ENCODE peak calls at places on chromosome 2, in nine cellular contexts. One of them, this sample, is unnamed.

GRCh38 chr2:210795506-210795905 is 239.1 kb downstream of the CPS1 start:
- DNase-seq in adrenal gland: no peak
- DNase-seq in heart left ventricle: no peak
- DNase-seq in epithelial cell of esophagus: no peak
- DNase-seq in stomach: no peak
- DNase-seq in HL-60: no peak
- DNase-seq in foreskin fibroblast: no peak
- DNase-seq in cardiac muscle cell: no peak
- DNase-seq in dorsolateral prefrontal cortex: no peak
- DNase-seq in this sample: no peak

GRCh38 chr2:176140130-176140519 is 10.6 kb downstream of the HOXD8 start:
- DNase-seq in HL-60: no peak
- DNase-seq in foreskin fibroblast: no peak
- DNase-seq in dorsolateral prefrontal cortex: no peak
- DNase-seq in adrenal gland: peak
- DNase-seq in cardiac muscle cell: no peak
- DNase-seq in epithelial cell of esophagus: no peak
- DNase-seq in heart left ventricle: no peak
- DNase-seq in stomach: no peak
- DNase-seq in this sample: no peak

GRCh38 chr2:31088516-31089195 is 49.6 kb downstream of the GALNT14 start:
- DNase-seq in dorsolateral prefrontal cortex: no peak
- DNase-seq in heart left ventricle: no peak
- DNase-seq in cardiac muscle cell: no peak
- DNase-seq in HL-60: no peak
- DNase-seq in stomach: no peak
- DNase-seq in foreskin fibroblast: peak
- DNase-seq in epithelial cell of esophagus: no peak
- DNase-seq in adrenal gland: no peak
- DNase-seq in this sample: no peak

GRCh38 chr2:238120463-238121298 is 17.8 kb upstream of the KLHL30 start:
- DNase-seq in cardiac muscle cell: peak
- DNase-seq in epithelial cell of esophagus: peak
- DNase-seq in adrenal gland: no peak
- DNase-seq in HL-60: no peak
- DNase-seq in dorsolateral prefrontal cortex: no peak
- DNase-seq in stomach: no peak
- DNase-seq in foreskin fibroblast: peak
- DNase-seq in heart left ventricle: no peak
- DNase-seq in this sample: no peak

GRCh38 chr2:231124833-231125232 is at the start of gene HTR2B:
- DNase-seq in foreskin fibroblast: peak
- DNase-seq in adrenal gland: peak
- DNase-seq in dorsolateral prefrontal cortex: no peak
- DNase-seq in heart left ventricle: no peak
- DNase-seq in cardiac muscle cell: peak
- DNase-seq in epithelial cell of esophagus: no peak
- DNase-seq in HL-60: no peak
- DNase-seq in stomach: no peak
- DNase-seq in this sample: peak

GRCh38 chr2:11677146-11678055 is 7.4 kb upstream of the NTSR2 start:
- DNase-seq in stomach: peak
- DNase-seq in dorsolateral prefrontal cortex: no peak
- DNase-seq in adrenal gland: peak
- DNase-seq in cardiac muscle cell: peak
- DNase-seq in foreskin fibroblast: no peak
- DNase-seq in HL-60: no peak
- DNase-seq in heart left ventricle: no peak
- DNase-seq in epithelial cell of esophagus: no peak
- DNase-seq in this sample: no peak

GRCh38 chr2:25204190-25204838 is 35.9 kb upstream of the POMC start:
- DNase-seq in HL-60: no peak
- DNase-seq in heart left ventricle: no peak
- DNase-seq in dorsolateral prefrontal cortex: no peak
- DNase-seq in stomach: no peak
- DNase-seq in cardiac muscle cell: no peak
- DNase-seq in adrenal gland: no peak
- DNase-seq in epithelial cell of esophagus: no peak
- DNase-seq in foreskin fibroblast: no peak
- DNase-seq in this sample: peak

GRCh38 chr2:28768422-28768821 is 16.8 kb downstream of the PPP1CB start:
- DNase-seq in heart left ventricle: no peak
- DNase-seq in epithelial cell of esophagus: no peak
- DNase-seq in adrenal gland: no peak
- DNase-seq in dorsolateral prefrontal cortex: no peak
- DNase-seq in foreskin fibroblast: no peak
- DNase-seq in cardiac muscle cell: no peak
- DNase-seq in stomach: no peak
- DNase-seq in HL-60: no peak
- DNase-seq in this sample: no peak

GRCh38 chr2:155266109-155266508 is 567.6 kb downstream of the KCNJ3 start:
- DNase-seq in cardiac muscle cell: no peak
- DNase-seq in epithelial cell of esophagus: no peak
- DNase-seq in heart left ventricle: no peak
- DNase-seq in foreskin fibroblast: no peak
- DNase-seq in dorsolateral prefrontal cortex: no peak
- DNase-seq in stomach: no peak
- DNase-seq in adrenal gland: no peak
- DNase-seq in HL-60: no peak
- DNase-seq in this sample: peak

GRCh38 chr2:54631755-54632154 is 91.7 kb upstream of the EML6 start:
- DNase-seq in dorsolateral prefrontal cortex: no peak
- DNase-seq in adrenal gland: no peak
- DNase-seq in cardiac muscle cell: no peak
- DNase-seq in heart left ventricle: no peak
- DNase-seq in HL-60: no peak
- DNase-seq in foreskin fibroblast: no peak
- DNase-seq in stomach: no peak
- DNase-seq in epithelial cell of esophagus: no peak
- DNase-seq in this sample: no peak

DNA sequence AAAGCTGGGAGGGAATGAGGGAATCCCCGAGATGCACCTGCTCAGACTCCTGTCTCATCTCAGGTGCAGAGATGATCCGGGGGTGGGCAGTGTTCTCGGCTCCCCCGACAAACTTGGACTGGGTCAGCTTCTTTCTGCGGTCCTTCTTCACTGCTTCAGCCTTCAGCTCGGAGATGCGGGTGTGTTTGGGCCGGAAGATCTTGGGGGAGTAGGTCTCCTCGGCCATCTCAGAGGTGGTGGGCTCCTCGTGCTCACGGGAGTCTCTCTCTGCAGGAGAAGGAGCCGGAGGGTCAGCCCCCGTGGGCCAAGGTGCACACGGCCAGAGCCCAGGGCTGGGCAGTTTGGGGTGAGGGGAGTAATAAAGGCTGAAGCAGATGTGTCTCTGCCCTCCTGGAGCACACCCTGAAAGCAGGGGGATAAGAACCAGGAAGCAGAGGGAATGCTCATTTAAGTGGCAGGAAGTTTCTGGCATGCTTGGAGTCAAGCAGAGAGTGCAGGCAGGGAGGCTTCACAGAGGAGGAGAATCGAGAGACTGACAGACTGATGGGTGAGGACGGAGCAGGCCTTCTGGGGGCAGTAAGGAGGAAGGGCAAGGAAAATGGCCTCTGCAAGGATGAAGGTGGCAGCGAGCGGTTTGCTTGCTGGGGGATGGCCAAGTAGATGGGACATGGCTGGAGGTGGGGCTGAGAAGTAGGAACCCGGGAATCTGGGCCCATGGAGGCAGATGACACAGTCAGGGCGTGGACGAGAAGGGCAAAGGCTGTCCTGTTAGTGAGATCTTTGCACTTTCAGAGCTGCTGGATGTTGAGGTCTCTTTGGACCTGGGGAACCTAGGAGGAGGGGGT is 16.3 kb downstream of the IGFBP5 start:
- DNase-seq in heart left ventricle: no peak
- DNase-seq in adrenal gland: no peak
- DNase-seq in stomach: no peak
- DNase-seq in HL-60: no peak
- DNase-seq in foreskin fibroblast: no peak
- DNase-seq in dorsolateral prefrontal cortex: no peak
- DNase-seq in epithelial cell of esophagus: no peak
- DNase-seq in cardiac muscle cell: no peak
- DNase-seq in this sample: no peak
- H3K4me3 ChIP-seq in heart left ventricle: no peak
- H3K4me3 ChIP-seq in adrenal gland: no peak
- H3K4me3 ChIP-seq in stomach: no peak
- H3K4me3 ChIP-seq in HL-60: no peak
- H3K4me3 ChIP-seq in foreskin fibroblast: no peak
- H3K4me3 ChIP-seq in dorsolateral prefrontal cortex: no peak
- H3K4me3 ChIP-seq in epithelial cell of esophagus: no peak
- H3K4me3 ChIP-seq in cardiac muscle cell: no peak
- H3K4me3 ChIP-seq in this sample: no peak

DNA sequence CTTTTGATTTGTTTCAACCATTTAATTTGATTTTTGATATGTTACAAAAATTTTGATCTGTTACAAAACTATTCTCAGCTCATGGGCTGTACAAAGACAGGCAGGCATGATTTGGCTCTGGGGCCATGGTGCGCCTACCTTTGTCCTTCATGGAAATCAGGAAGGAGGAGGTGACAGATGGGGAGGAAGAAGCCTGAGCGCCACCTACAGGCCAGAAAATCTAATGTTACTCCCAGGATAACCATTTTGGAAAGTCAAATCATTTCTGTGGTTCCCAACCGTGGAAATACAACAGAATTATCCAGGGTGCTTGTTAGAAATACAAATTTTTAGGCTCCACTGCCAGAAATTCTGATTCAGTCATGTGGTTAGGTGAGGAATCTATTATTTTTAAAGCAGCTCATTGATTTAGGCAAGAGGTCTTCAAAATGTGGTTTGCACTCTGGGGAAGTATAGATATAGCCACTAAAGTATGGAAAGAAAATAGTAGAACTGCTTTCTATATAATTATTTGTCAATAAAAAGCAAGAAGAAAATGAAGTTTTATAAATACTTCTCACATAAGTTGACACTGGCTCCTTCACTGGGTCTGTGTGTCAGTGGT is 93.9 kb downstream of the EVA1A start:
- DNase-seq in HL-60: peak
- DNase-seq in foreskin fibroblast: peak
- DNase-seq in heart left ventricle: no peak
- DNase-seq in epithelial cell of esophagus: peak
- DNase-seq in cardiac muscle cell: peak
- DNase-seq in stomach: peak
- DNase-seq in dorsolateral prefrontal cortex: no peak
- DNase-seq in adrenal gland: peak
- DNase-seq in this sample: peak
- TF ChIP-seq CTCF in HL-60: peak
- TF ChIP-seq CTCF in foreskin fibroblast: peak
- TF ChIP-seq CTCF in heart left ventricle: no peak
- TF ChIP-seq CTCF in epithelial cell of esophagus: peak
- TF ChIP-seq CTCF in cardiac muscle cell: peak
- TF ChIP-seq CTCF in stomach: peak
- TF ChIP-seq CTCF in dorsolateral prefrontal cortex: peak
- TF ChIP-seq CTCF in adrenal gland: peak
- TF ChIP-seq CTCF in this sample: peak

GRCh38 chr2:240454031-240454901 is 18.8 kb downstream of the GPC1 start:
- DNase-seq in HL-60: no peak
- DNase-seq in heart left ventricle: no peak
- DNase-seq in stomach: no peak
- DNase-seq in foreskin fibroblast: no peak
- DNase-seq in cardiac muscle cell: no peak
- DNase-seq in dorsolateral prefrontal cortex: no peak
- DNase-seq in adrenal gland: no peak
- DNase-seq in epithelial cell of esophagus: no peak
- DNase-seq in this sample: no peak

GRCh38 chr2:240455227-240455718 is 19.8 kb downstream of the GPC1 start:
- DNase-seq in stomach: no peak
- DNase-seq in dorsolateral prefrontal cortex: no peak
- DNase-seq in foreskin fibroblast: no peak
- DNase-seq in heart left ventricle: no peak
- DNase-seq in adrenal gland: no peak
- DNase-seq in HL-60: no peak
- DNase-seq in epithelial cell of esophagus: no peak
- DNase-seq in cardiac muscle cell: no peak
- DNase-seq in this sample: no peak

GRCh38 chr2:240451791-240452470 is 16.5 kb downstream of the GPC1 start:
- DNase-seq in heart left ventricle: peak
- DNase-seq in adrenal gland: no peak
- DNase-seq in dorsolateral prefrontal cortex: peak
- DNase-seq in stomach: no peak
- DNase-seq in epithelial cell of esophagus: no peak
- DNase-seq in HL-60: no peak
- DNase-seq in foreskin fibroblast: no peak
- DNase-seq in cardiac muscle cell: no peak
- DNase-seq in this sample: no peak

GRCh38 chr2:240452471-240453256 is 17.2 kb downstream of the GPC1 start:
- DNase-seq in cardiac muscle cell: peak
- DNase-seq in heart left ventricle: peak
- DNase-seq in HL-60: no peak
- DNase-seq in foreskin fibroblast: peak
- DNase-seq in epithelial cell of esophagus: peak
- DNase-seq in stomach: peak
- DNase-seq in adrenal gland: peak
- DNase-seq in dorsolateral prefrontal cortex: peak
- DNase-seq in this sample: no peak

DNA sequence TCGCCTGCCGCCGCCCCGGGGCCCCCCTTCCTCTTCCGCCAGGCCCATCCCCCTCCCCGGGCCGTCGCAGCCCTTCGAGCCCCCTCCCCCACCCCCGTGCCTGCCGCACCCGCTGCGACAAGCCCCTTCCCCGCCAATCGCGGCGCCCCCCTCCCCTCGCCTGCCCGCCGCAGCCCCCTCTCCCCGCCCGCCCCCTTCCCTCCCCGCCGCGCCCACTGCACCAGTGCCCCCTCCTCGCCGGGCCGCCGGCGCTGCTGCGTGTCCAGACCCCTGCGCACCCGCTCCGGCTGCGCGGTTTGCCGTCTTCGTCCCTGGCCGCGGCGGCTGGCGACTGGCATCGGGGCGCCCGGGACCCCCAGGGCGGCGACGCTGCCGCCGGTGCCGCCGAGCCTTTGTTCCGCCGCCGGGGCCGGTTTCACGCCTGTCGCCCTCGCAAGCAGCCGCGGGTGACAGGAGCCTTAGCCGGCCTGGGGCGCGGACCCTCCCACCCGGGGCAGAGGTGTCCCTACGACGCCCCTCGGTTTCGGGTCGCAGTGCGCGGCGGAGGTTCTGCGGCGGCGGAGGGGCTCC is 18.1 kb downstream of the GPC1 start:
- DNase-seq in cardiac muscle cell: peak
- DNase-seq in heart left ventricle: peak
- DNase-seq in adrenal gland: no peak
- DNase-seq in epithelial cell of esophagus: no peak
- DNase-seq in dorsolateral prefrontal cortex: peak
- DNase-seq in stomach: no peak
- DNase-seq in foreskin fibroblast: no peak
- DNase-seq in HL-60: no peak
- DNase-seq in this sample: no peak
- H3K4me3 ChIP-seq in cardiac muscle cell: peak
- H3K4me3 ChIP-seq in heart left ventricle: no peak
- H3K4me3 ChIP-seq in adrenal gland: no peak
- H3K4me3 ChIP-seq in epithelial cell of esophagus: peak
- H3K4me3 ChIP-seq in dorsolateral prefrontal cortex: peak
- H3K4me3 ChIP-seq in stomach: peak
- H3K4me3 ChIP-seq in foreskin fibroblast: no peak
- H3K4me3 ChIP-seq in HL-60: no peak
- H3K4me3 ChIP-seq in this sample: no peak

DNA sequence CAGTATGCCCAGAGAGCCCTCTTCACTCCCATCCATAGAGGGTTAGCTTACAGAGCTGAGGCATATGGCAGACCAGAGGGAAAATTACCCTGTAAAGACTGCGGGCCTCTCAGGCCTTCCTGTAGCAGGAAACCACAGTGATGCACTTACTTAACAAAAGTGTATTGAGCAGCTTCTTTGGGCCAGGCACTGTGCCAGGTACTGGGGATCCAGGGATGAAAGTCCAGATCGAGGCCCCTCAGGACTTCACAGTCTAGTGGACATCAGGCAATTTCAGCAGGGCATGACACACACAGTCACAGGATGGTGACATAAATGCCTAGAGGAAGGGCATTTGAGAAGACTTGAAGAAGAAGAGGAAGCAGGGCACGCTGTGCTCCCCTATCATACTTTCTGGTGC is 71.6 kb downstream of the MARCO start:
- DNase-seq in stomach: no peak
- DNase-seq in HL-60: no peak
- DNase-seq in dorsolateral prefrontal cortex: no peak
- DNase-seq in adrenal gland: no peak
- DNase-seq in epithelial cell of esophagus: no peak
- DNase-seq in heart left ventricle: no peak
- DNase-seq in cardiac muscle cell: no peak
- DNase-seq in foreskin fibroblast: no peak
- DNase-seq in this sample: no peak
- TF ChIP-seq CTCF in stomach: no peak
- TF ChIP-seq CTCF in HL-60: no peak
- TF ChIP-seq CTCF in dorsolateral prefrontal cortex: no peak
- TF ChIP-seq CTCF in adrenal gland: no peak
- TF ChIP-seq CTCF in epithelial cell of esophagus: no peak
- TF ChIP-seq CTCF in heart left ventricle: no peak
- TF ChIP-seq CTCF in cardiac muscle cell: no peak
- TF ChIP-seq CTCF in foreskin fibroblast: no peak
- TF ChIP-seq CTCF in this sample: no peak

This sample was measured in GM12865.